ENCODE peak calls at places on chromosomes 2 and 18, in nine cellular contexts. E is CD8-positive, alpha-beta memory T cell; A is GM06990; R is GM12878; O is H1; C is GM23338; L is uterus; J is colonic mucosa; M is upper lobe of right lung. T is an unnamed sample.
A peak's percentile ranks its signal among the peaks of the same experiment; 100 is the strongest.

GRCh38 chr2:134919360-134920210 is 963 bp downstream of the CCNT2 start:
- DNase-seq in E (peak; percentile 23), A (no peak), R (no peak), O (no peak), C (no peak), L (no peak), J (peak; percentile 60), M (no peak), T (peak; percentile 31)

GRCh38 chr2:210027608-210028007 is 25.2 kb downstream of the RPE start:
- DNase-seq in E (no peak), A (no peak), R (no peak), O (no peak), C (no peak), L (no peak), J (no peak), M (no peak), T (no peak)

GRCh38 chr2:201964631-201965206 is 68.9 kb upstream of the FZD7 start:
- DNase-seq in E (no peak), A (no peak), R (no peak), O (no peak), C (no peak), L (no peak), J (no peak), M (no peak), T (no peak)

GRCh38 chr2:88818381-88818780 is 126.9 kb downstream of the RPIA start:
- DNase-seq in E (no peak), A (no peak), R (no peak), O (no peak), C (no peak), L (no peak), J (no peak), M (no peak), T (no peak)

GRCh38 chr18:79802298-79802697 is 4.6 kb downstream of the KCNG2 start:
- DNase-seq in E (no peak), A (no peak), R (no peak), O (no peak), C (no peak), L (no peak), J (no peak), M (peak; percentile 59), T (no peak)

GRCh38 chr2:223051580-223052375 is at the start of gene KCNE4:
- DNase-seq in E (no peak), A (no peak), R (no peak), O (no peak), C (peak; percentile 27), L (peak; percentile 47), J (peak; percentile 42), M (no peak), T (no peak)

GRCh38 chr2:64543006-64543697 is 19.0 kb downstream of the AFTPH start:
- DNase-seq in E (no peak), A (no peak), R (no peak), O (no peak), C (no peak), L (no peak), J (no peak), M (no peak), T (no peak)

GRCh38 chr2:66919286-66919685 is 477.8 kb upstream of the ETAA1 start:
- DNase-seq in E (no peak), A (no peak), R (no peak), O (no peak), C (peak; percentile 23), L (no peak), J (no peak), M (no peak), T (no peak)

GRCh38 chr2:147045113-147045512 is 799.7 kb upstream of the ACVR2A start:
- DNase-seq in E (no peak), A (peak; percentile 3), R (peak; percentile 15), O (peak; percentile 41), C (peak; percentile 83), L (peak; percentile 28), J (peak; percentile 55), M (peak; percentile 45), T (peak; percentile 13)

GRCh38 chr18:79961527-79962291 is 2.7 kb upstream of the HSBP1L1 start:
- DNase-seq in E (no peak), A (no peak), R (no peak), O (no peak), C (no peak), L (no peak), J (no peak), M (peak; percentile 86), T (no peak)

GRCh38 chr2:3769766-3770165 is 66.4 kb downstream of the DCDC2C start:
- DNase-seq in E (no peak), A (no peak), R (no peak), O (no peak), C (no peak), L (no peak), J (no peak), M (no peak), T (no peak)
- H3K27me3 ChIP-seq in E (no peaks in the 10 kb centered on the region), A (no peaks in the 10 kb centered on the region), R (no peaks in the 10 kb centered on the region), O (no peaks in the 10 kb centered on the region), C (no peaks in the 10 kb centered on the region), L (no peaks in the 10 kb centered on the region), J (no peaks in the 10 kb centered on the region), M (peaks cover 10% of the 10 kb centered on the region), T (no peaks in the 10 kb centered on the region)

DNA sequence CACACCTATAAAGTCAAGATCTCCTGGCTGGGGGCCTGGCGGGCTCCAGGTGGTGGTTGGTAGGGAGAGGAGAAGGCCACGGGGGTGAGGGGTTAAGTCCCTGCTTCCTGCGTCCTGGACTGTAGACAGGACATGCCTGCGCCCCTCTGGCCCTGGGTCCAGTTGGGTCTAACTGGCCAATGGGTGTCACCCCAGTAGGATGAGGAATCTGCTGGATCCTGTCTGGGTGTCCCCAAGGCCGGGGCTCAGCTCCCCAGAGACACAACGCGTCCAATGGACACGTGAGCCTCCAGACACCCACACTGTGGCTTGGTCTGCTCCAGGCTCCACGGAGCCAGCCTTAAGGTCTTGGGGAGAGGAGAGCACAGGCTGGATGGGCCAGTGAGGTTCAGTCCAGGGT is 19.6 kb downstream of the AQP12A start:
- DNase-seq in E (no peak), A (no peak), R (no peak), O (no peak), C (no peak), L (no peak), J (no peak), M (no peak), T (no peak)
- H3K27me3 ChIP-seq in E (no peaks in the 10 kb centered on the region), A (peaks cover 2% of the 10 kb centered on the region), R (no peaks in the 10 kb centered on the region), O (no peaks in the 10 kb centered on the region), C (no peaks in the 10 kb centered on the region), L (no peaks in the 10 kb centered on the region), J (no peaks in the 10 kb centered on the region), M (no peaks in the 10 kb centered on the region), T (peaks cover 4% of the 10 kb centered on the region)

DNA sequence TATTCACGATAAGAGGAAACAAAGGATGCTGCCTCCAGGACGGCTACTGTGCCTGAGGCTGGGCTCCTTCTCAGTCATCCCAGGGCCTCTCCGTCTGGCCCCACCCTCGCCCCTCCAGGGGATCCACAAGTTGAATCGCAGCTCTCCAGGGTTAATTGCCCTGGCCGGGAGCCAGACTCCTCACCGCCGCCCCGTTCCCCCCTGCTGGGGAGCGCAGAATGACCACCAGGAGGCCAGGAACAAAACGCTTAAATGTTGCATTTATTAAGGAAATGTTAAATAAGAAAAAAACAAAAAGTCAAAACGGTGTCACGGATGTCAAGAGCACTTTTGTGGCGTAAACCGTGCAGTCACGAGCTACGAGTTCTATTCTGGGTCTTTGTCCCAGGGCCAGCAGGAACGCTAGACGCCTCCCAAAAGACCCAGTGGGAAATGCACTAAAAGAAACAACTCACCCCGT is 1.4 kb downstream of the RPRM start:
- DNase-seq in E (no peak), A (no peak), R (no peak), O (peak; percentile 58), C (peak; percentile 39), L (peak; percentile 25), J (no peak), M (no peak), T (no peak)
- H3K27me3 ChIP-seq in E (peaks cover 21% of the 10 kb centered on the region), A (peaks cover 6% of the 10 kb centered on the region), R (peaks cover 19% of the 10 kb centered on the region), O (peaks cover 10% of the 10 kb centered on the region), C (peaks cover 15% of the 10 kb centered on the region), L (no peaks in the 10 kb centered on the region), J (peaks cover 29% of the 10 kb centered on the region), M (peaks cover 50% of the 10 kb centered on the region), T (peaks cover 25% of the 10 kb centered on the region)

GRCh38 chr2:219439518-219439917 is 4.9 kb downstream of the SPEG start:
- DNase-seq in E (no peak), A (no peak), R (no peak), O (no peak), C (no peak), L (peak; percentile 31), J (no peak), M (no peak), T (no peak)
- H3K27me3 ChIP-seq in E (peaks cover 13% of the 10 kb centered on the region), A (peaks cover 7% of the 10 kb centered on the region), R (peaks cover 9% of the 10 kb centered on the region), O (peaks cover 33% of the 10 kb centered on the region), C (peaks cover 74% of the 10 kb centered on the region), L (no peaks in the 10 kb centered on the region), J (peaks cover 39% of the 10 kb centered on the region), M (peaks cover 45% of the 10 kb centered on the region), T (peaks cover 16% of the 10 kb centered on the region)

GRCh38 chr2:15706986-15707632 is 115.4 kb downstream of the DDX1 start:
- DNase-seq in E (no peak), A (no peak), R (no peak), O (no peak), C (no peak), L (no peak), J (no peak), M (no peak), T (no peak)

GRCh38 chr2:15708865-15709820 is 117.5 kb downstream of the DDX1 start:
- DNase-seq in E (no peak), A (no peak), R (no peak), O (no peak), C (no peak), L (no peak), J (no peak), M (no peak), T (no peak)

GRCh38 chr2:15706424-15706823 is 114.8 kb downstream of the DDX1 start:
- DNase-seq in E (no peak), A (no peak), R (no peak), O (no peak), C (no peak), L (no peak), J (no peak), M (no peak), T (no peak)

GRCh38 chr2:15705839-15706386 is 114.2 kb downstream of the DDX1 start:
- DNase-seq in E (no peak), A (no peak), R (no peak), O (no peak), C (no peak), L (no peak), J (no peak), M (no peak), T (no peak)

GRCh38 chr2:15708161-15708560 is 116.5 kb downstream of the DDX1 start:
- DNase-seq in E (no peak), A (no peak), R (no peak), O (no peak), C (no peak), L (no peak), J (no peak), M (no peak), T (no peak)
- H3K27me3 ChIP-seq in E (peaks cover 5% of the 10 kb centered on the region), A (no peaks in the 10 kb centered on the region), R (peaks cover 2% of the 10 kb centered on the region), O (no peaks in the 10 kb centered on the region), C (no peaks in the 10 kb centered on the region), L (no peaks in the 10 kb centered on the region), J (no peaks in the 10 kb centered on the region), M (no peaks in the 10 kb centered on the region), T (no peaks in the 10 kb centered on the region)

GRCh38 chr2:241000831-241001321 is 2.5 kb downstream of the SNED1 start:
- DNase-seq in E (no peak), A (no peak), R (no peak), O (no peak), C (no peak), L (no peak), J (no peak), M (peak; percentile 75), T (no peak)
- H3K27me3 ChIP-seq in E (no peaks in the 10 kb centered on the region), A (no peaks in the 10 kb centered on the region), R (peaks cover 3% of the 10 kb centered on the region), O (peaks cover 27% of the 10 kb centered on the region), C (peaks cover 18% of the 10 kb centered on the region), L (no peaks in the 10 kb centered on the region), J (no peaks in the 10 kb centered on the region), M (no peaks in the 10 kb centered on the region), T (no peaks in the 10 kb centered on the region)

GRCh38 chr18:76314496-76314895 is 180.5 kb downstream of the ZNF516 start:
- DNase-seq in E (no peak), A (no peak), R (no peak), O (no peak), C (no peak), L (no peak), J (no peak), M (no peak), T (no peak)
- H3K27me3 ChIP-seq in E (no peaks in the 10 kb centered on the region), A (peaks cover 1% of the 10 kb centered on the region), R (no peaks in the 10 kb centered on the region), O (no peaks in the 10 kb centered on the region), C (no peaks in the 10 kb centered on the region), L (no peaks in the 10 kb centered on the region), J (no peaks in the 10 kb centered on the region), M (no peaks in the 10 kb centered on the region), T (no peaks in the 10 kb centered on the region)

T was measured in CD4-positive, CD25-positive, alpha-beta regulatory T cell.